ENCODE peak calls at places on chromosome 20, in nine cellular contexts. N, G, A, W, M, I, Z, L and X are unnamed samples.
A peak's percentile ranks its signal among the peaks of the same experiment; 100 is the strongest.

GRCh38 chr20:50464026-50464724 is 46.0 kb upstream of the PTPN1 start:
- DNase-seq in L (peak; percentile 62), N (peak; percentile 77), I (peak; percentile 75), M (peak; percentile 76), Z (peak; percentile 65), G (peak; percentile 39), W (peak; percentile 51), A (peak; percentile 48), X (no peak)

GRCh38 chr20:62838511-62838910 is 21.7 kb downstream of the COL9A3 start:
- DNase-seq in I (no peak), G (no peak), A (no peak), W (no peak), M (no peak), L (peak; percentile 72), Z (no peak), N (no peak), X (no peak)

GRCh38 chr20:1688886-1689538 is 31.4 kb upstream of the SIRPG start:
- DNase-seq in L (no peak), Z (no peak), M (no peak), A (no peak), G (no peak), N (peak; percentile 34), W (no peak), I (no peak), X (peak; percentile 11)

GRCh38 chr20:1509237-1509636 is 18.0 kb upstream of the SIRPB2 start:
- DNase-seq in L (no peak), I (no peak), Z (no peak), W (peak; percentile 26), M (no peak), A (no peak), N (peak; percentile 45), G (peak; percentile 12), X (no peak)

GRCh38 chr20:19543114-19543513 is 214.9 kb upstream of the RIN2 start:
- DNase-seq in I (no peak), G (no peak), L (no peak), W (no peak), M (no peak), N (no peak), Z (no peak), A (no peak), X (no peak)

GRCh38 chr20:16580596-16580995 is 7.3 kb upstream of the KIF16B start:
- DNase-seq in G (no peak), Z (no peak), A (no peak), L (no peak), N (no peak), I (no peak), W (no peak), M (no peak), X (no peak)

GRCh38 chr20:10369723-10370090 is 64.3 kb downstream of the MKKS start:
- DNase-seq in W (no peak), Z (no peak), I (no peak), G (peak; percentile 4), N (no peak), M (no peak), L (no peak), A (no peak), X (no peak)

GRCh38 chr20:5073154-5074049 is 46.4 kb downstream of the PCNA start:
- DNase-seq in A (peak; percentile 50), W (no peak), Z (peak; percentile 88), G (no peak), I (peak; percentile 91), N (peak; percentile 34), M (peak; percentile 45), L (peak; percentile 93), X (no peak)

GRCh38 chr20:41300906-41301305 is 16.6 kb downstream of the ZHX3 start:
- DNase-seq in N (no peak), I (no peak), A (no peak), G (no peak), W (no peak), L (no peak), Z (no peak), M (no peak), X (no peak)

GRCh38 chr20:33687370-33687915 is 1.3 kb upstream of the E2F1 start:
- DNase-seq in A (no peak), N (no peak), Z (no peak), M (no peak), W (no peak), I (no peak), G (no peak), L (no peak), X (no peak)

GRCh38 chr20:32455171-32455900 is 97.2 kb downstream of the ASXL1 start:
- DNase-seq in Z (no peak), A (no peak), W (no peak), L (peak; percentile 16), M (no peak), G (no peak), I (no peak), N (no peak), X (no peak)

GRCh38 chr20:32453467-32454163 is 95.5 kb downstream of the ASXL1 start:
- DNase-seq in A (no peak), W (no peak), N (no peak), L (peak; percentile 22), M (peak; percentile 12), G (no peak), I (no peak), Z (no peak), X (no peak)

GRCh38 chr20:32452776-32453466 is 94.8 kb downstream of the ASXL1 start:
- DNase-seq in L (peak; percentile 17), A (no peak), W (no peak), I (no peak), N (no peak), M (no peak), G (no peak), Z (no peak), X (no peak)

GRCh38 chr20:32455901-32456701 is 98.0 kb downstream of the ASXL1 start:
- DNase-seq in Z (no peak), I (no peak), W (no peak), A (peak; percentile 79), L (peak; percentile 21), G (no peak), M (no peak), N (no peak), X (no peak)

GRCh38 chr20:32454164-32455145 is 96.3 kb downstream of the ASXL1 start:
- DNase-seq in G (no peak), I (no peak), L (peak; percentile 22), Z (no peak), M (peak; percentile 24), A (no peak), N (no peak), W (no peak), X (no peak)
- H3K36me3 ChIP-seq in G (no peaks in the 10 kb centered on the region), I (peaks cover 32% of the 10 kb centered on the region), L (no peaks in the 10 kb centered on the region), Z (peaks cover 11% of the 10 kb centered on the region), M (no peaks in the 10 kb centered on the region), A (peaks cover 9% of the 10 kb centered on the region), N (peaks cover 4% of the 10 kb centered on the region), W (peaks cover 45% of the 10 kb centered on the region), X (peaks cover 16% of the 10 kb centered on the region)

GRCh38 chr20:45330476-45330875 is 17.7 kb downstream of the SDC4 start:
- DNase-seq in A (no peak), M (no peak), I (no peak), G (no peak), N (no peak), W (no peak), L (no peak), Z (no peak), X (no peak)
- H3K36me3 ChIP-seq in A (peaks cover 42% of the 10 kb centered on the region), M (no peaks in the 10 kb centered on the region), I (peaks cover 83% of the 10 kb centered on the region), G (peaks cover 20% of the 10 kb centered on the region), N (peaks cover 8% of the 10 kb centered on the region), W (no peaks in the 10 kb centered on the region), L (no peaks in the 10 kb centered on the region), Z (peaks cover 14% of the 10 kb centered on the region), X (peaks cover 11% of the 10 kb centered on the region)

DNA sequence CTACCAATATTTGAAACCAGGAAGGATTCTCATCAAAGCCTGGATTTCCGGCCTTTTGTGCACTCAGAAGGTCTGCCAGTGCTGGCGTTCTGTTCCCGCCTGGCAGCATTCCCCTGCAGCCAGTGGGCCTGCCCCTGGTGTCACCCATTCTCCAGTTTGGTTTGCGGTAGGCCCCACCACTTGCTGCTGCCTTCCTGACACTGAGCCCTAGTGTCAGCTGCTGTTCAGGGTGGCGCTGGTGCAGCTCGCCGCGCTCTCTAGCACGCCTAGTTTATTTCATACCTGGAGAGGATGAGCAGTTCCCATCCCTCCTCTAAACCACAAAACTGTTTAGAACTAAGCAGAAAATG is 9.5 kb downstream of the NPEPL1 start:
- DNase-seq in N (no peak), L (no peak), I (no peak), A (no peak), G (no peak), W (no peak), M (peak; percentile 7), Z (no peak), X (no peak)
- H3K36me3 ChIP-seq in N (peaks cover 9% of the 10 kb centered on the region), L (no peaks in the 10 kb centered on the region), I (peaks cover 81% of the 10 kb centered on the region), A (peaks cover 15% of the 10 kb centered on the region), G (peaks cover 2% of the 10 kb centered on the region), W (peaks cover 6% of the 10 kb centered on the region), M (no peaks in the 10 kb centered on the region), Z (no peaks in the 10 kb centered on the region), X (peaks cover 17% of the 10 kb centered on the region)

DNA sequence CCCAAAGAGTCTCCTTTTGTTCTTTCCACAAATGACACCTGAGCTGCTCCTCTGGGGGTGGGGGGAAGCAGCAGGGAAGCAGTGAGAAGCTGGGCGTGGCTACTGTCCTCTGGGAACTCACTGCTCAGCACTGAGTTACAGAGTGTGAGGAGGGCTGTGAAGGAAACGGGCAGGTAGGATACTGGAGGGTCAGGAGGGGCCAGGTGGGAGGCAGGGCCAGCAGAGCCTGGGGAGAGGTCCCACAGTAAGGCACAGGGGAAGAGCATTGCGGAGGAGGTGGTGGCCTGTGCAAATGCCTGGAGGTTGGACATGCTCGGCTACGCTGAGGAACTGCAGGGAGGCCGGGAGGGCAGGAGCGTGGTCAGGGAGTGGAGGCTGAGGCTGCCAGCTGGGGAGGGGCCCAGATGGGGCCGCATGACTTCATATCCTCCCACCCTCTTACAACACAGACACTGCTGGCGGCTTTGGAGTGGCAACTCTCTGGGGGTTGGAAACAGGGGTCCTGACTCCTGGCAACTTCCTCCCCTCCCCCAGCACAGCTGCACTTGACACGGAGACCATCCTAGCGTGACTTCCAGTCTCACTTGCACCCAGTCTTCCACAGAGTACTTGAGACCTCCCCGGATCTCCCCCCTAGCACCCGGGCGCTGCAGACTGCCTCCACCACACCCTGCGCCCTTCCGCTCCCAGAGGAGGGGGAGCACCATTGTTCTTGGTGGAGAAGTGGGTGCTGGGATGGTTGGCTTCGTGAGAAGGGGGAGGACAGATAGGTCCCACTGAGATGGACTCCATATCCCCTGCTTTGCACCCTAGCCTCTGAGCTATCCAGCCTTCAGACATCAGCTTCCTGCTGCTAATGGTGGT is 34.2 kb downstream of the RBM38 start:
- DNase-seq in G (no peak), A (no peak), W (no peak), I (no peak), N (no peak), Z (no peak), L (no peak), M (no peak), X (no peak)
- H3K36me3 ChIP-seq in G (no peaks in the 10 kb centered on the region), A (no peaks in the 10 kb centered on the region), W (no peaks in the 10 kb centered on the region), I (no peaks in the 10 kb centered on the region), N (no peaks in the 10 kb centered on the region), Z (no peaks in the 10 kb centered on the region), L (no peaks in the 10 kb centered on the region), M (no peaks in the 10 kb centered on the region), X (no peaks in the 10 kb centered on the region)

DNA sequence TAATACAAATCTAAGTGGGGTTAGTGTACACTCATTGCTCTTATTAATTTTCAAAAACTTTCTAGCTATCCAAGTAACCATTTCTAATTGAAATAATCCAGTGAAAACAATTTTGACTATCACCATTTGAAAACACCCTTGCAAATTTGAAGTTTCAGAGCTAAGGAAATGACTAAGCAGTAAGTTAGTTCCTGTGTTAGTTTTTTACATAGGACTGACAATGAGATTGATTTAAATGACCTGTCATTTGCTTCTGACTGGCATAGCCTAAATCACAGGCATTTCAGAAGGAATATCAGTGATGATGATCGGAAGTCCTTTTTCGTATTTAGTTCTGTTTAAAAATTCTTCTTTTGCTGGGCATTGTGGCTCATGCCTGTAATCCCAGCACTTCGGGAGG is 27.0 kb downstream of the STK4 start:
- DNase-seq in L (no peak), N (no peak), A (no peak), G (peak; percentile 24), Z (no peak), I (no peak), M (no peak), W (no peak), X (no peak)
- H3K36me3 ChIP-seq in L (no peaks in the 10 kb centered on the region), N (peaks cover 4% of the 10 kb centered on the region), A (peaks cover 14% of the 10 kb centered on the region), G (peaks cover 4% of the 10 kb centered on the region), Z (no peaks in the 10 kb centered on the region), I (peaks cover 24% of the 10 kb centered on the region), M (no peaks in the 10 kb centered on the region), W (peaks cover 31% of the 10 kb centered on the region), X (peaks cover 5% of the 10 kb centered on the region)